ENCODE peak calls at places on chromosome 1, in four cellular contexts. One of them, this sample, is unnamed.

GRCh38 chr1:1337793-1338147 is 6.7 kb downstream of the TAS1R3 start:
- DNase-seq in body of pancreas: no peak
- DNase-seq in upper lobe of left lung: peak; percentile 88
- DNase-seq in HCT116: peak; percentile 32
- DNase-seq in this sample: peak; percentile 64

GRCh38 chr1:83857705-83858104 is 141.2 kb downstream of the TTLL7 start:
- DNase-seq in body of pancreas: no peak
- DNase-seq in upper lobe of left lung: no peak
- DNase-seq in HCT116: no peak
- DNase-seq in this sample: no peak

GRCh38 chr1:57424231-57425027 is 569 bp upstream of the DAB1 start:
- DNase-seq in body of pancreas: peak; percentile 9
- DNase-seq in upper lobe of left lung: peak; percentile 80
- DNase-seq in HCT116: no peak
- DNase-seq in this sample: peak; percentile 19

GRCh38 chr1:64941466-64942117 is 24.8 kb downstream of the JAK1 start:
- DNase-seq in body of pancreas: no peak
- DNase-seq in upper lobe of left lung: no peak
- DNase-seq in HCT116: no peak
- DNase-seq in this sample: no peak

GRCh38 chr1:217747156-217747769 is 116.1 kb downstream of the SPATA17 start:
- DNase-seq in body of pancreas: no peak
- DNase-seq in upper lobe of left lung: no peak
- DNase-seq in HCT116: peak; percentile 26
- DNase-seq in this sample: peak; percentile 26

GRCh38 chr1:31377361-31377863 is 4.5 kb upstream of the FABP3 start:
- DNase-seq in body of pancreas: no peak
- DNase-seq in upper lobe of left lung: no peak
- DNase-seq in HCT116: no peak
- DNase-seq in this sample: no peak

GRCh38 chr1:233673146-233673946 is 59.4 kb downstream of the KCNK1 start:
- DNase-seq in body of pancreas: no peak
- DNase-seq in upper lobe of left lung: no peak
- DNase-seq in HCT116: no peak
- DNase-seq in this sample: peak; percentile 87

GRCh38 chr1:207822602-207823451 is 71.0 kb downstream of the CD46 start:
- DNase-seq in body of pancreas: peak; percentile 96
- DNase-seq in upper lobe of left lung: no peak
- DNase-seq in HCT116: no peak
- DNase-seq in this sample: peak; percentile 97

GRCh38 chr1:56566994-56567393 is 12.4 kb downstream of the PLPP3 start:
- DNase-seq in body of pancreas: no peak
- DNase-seq in upper lobe of left lung: no peak
- DNase-seq in HCT116: no peak
- DNase-seq in this sample: no peak

GRCh38 chr1:62224182-62224581 is 29.5 kb downstream of the L1TD1 start:
- DNase-seq in body of pancreas: no peak
- DNase-seq in upper lobe of left lung: no peak
- DNase-seq in HCT116: no peak
- DNase-seq in this sample: no peak

GRCh38 chr1:30756545-30757195 is 904 bp downstream of the LAPTM5 start:
- DNase-seq in body of pancreas: no peak
- DNase-seq in upper lobe of left lung: peak; percentile 84
- DNase-seq in HCT116: no peak
- DNase-seq in this sample: peak; percentile 49

GRCh38 chr1:78033797-78034172 is 12.0 kb upstream of the GIPC2 start:
- DNase-seq in body of pancreas: no peak
- DNase-seq in upper lobe of left lung: no peak
- DNase-seq in HCT116: no peak
- DNase-seq in this sample: no peak

GRCh38 chr1:158794247-158794646 is 13.2 kb upstream of the OR6N2 start:
- DNase-seq in body of pancreas: no peak
- DNase-seq in upper lobe of left lung: no peak
- DNase-seq in HCT116: no peak
- DNase-seq in this sample: no peak

GRCh38 chr1:85683292-85684025 is 24.8 kb downstream of the ZNHIT6 start:
- DNase-seq in body of pancreas: no peak
- DNase-seq in upper lobe of left lung: no peak
- DNase-seq in HCT116: no peak
- DNase-seq in this sample: no peak

GRCh38 chr1:93758842-93759515 is 77.3 kb upstream of the BCAR3 start:
- DNase-seq in body of pancreas: no peak
- DNase-seq in upper lobe of left lung: no peak
- DNase-seq in HCT116: no peak
- DNase-seq in this sample: no peak

GRCh38 chr1:55542901-55543504 is 327.8 kb upstream of the USP24 start:
- DNase-seq in body of pancreas: no peak
- DNase-seq in upper lobe of left lung: no peak
- DNase-seq in HCT116: no peak
- DNase-seq in this sample: no peak

GRCh38 chr1:15703562-15703961 is 19.4 kb downstream of the PLEKHM2 start:
- DNase-seq in body of pancreas: peak; percentile 63
- DNase-seq in upper lobe of left lung: no peak
- DNase-seq in HCT116: no peak
- DNase-seq in this sample: peak; percentile 62

GRCh38 chr1:62429581-62429980 is 7.3 kb upstream of the USP1 start:
- DNase-seq in body of pancreas: no peak
- DNase-seq in upper lobe of left lung: no peak
- DNase-seq in HCT116: no peak
- DNase-seq in this sample: no peak

GRCh38 chr1:93960641-93961147 is 51.5 kb upstream of the GCLM start:
- DNase-seq in body of pancreas: no peak
- DNase-seq in upper lobe of left lung: no peak
- DNase-seq in HCT116: no peak
- DNase-seq in this sample: no peak

GRCh38 chr1:22250724-22251123 is 107.8 kb upstream of the WNT4 start:
- DNase-seq in body of pancreas: no peak
- DNase-seq in upper lobe of left lung: no peak
- DNase-seq in HCT116: no peak
- DNase-seq in this sample: no peak

GRCh38 chr1:58981392-58981791 is 197.5 kb upstream of the JUN start:
- DNase-seq in body of pancreas: no peak
- DNase-seq in upper lobe of left lung: no peak
- DNase-seq in HCT116: no peak
- DNase-seq in this sample: no peak

GRCh38 chr1:100130552-100131077 is 2.1 kb downstream of the SASS6 start:
- DNase-seq in body of pancreas: no peak
- DNase-seq in upper lobe of left lung: no peak
- DNase-seq in HCT116: no peak
- DNase-seq in this sample: no peak

DNA sequence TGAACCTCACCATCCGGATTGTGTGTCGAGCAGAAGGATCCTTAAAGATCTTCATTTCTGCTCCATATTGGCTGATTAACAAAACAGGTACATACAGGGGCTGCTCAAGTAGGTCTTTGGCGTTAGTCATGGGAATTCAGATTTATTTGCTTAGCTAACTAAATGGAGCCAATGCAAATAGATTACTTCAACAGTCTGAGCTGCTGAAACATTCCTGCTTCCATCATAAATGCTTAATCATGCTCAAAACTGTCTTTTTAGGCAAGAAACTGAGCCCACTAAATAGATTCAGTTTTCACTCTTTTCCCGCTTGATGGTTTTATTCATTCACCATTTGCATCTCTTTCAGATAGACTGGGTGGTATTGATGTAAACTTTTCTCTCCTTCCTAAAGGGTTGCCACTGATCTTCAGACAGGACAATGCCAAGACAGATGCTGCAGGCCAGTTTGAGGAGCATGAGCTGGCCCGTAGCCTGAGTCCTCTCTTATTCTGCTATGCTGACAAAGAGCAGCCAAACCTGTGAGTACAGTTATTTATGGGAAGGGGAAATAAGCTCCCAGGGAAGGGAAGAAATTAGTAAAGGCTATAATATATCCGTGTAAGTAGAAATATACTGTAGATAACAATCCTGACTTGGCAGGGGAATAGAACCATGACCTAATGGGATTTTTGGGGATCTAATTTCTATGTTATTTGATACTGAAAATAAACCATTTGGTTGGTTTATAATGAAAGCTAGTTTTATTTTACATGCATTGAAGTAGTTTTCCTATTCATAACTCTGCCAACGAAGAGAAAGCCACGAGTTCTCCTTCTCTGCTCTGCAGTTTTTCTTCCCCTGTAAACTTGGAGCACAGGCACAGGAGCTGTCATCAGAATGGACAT is 126.4 kb downstream of the VPS13D start:
- DNase-seq in body of pancreas: peak; percentile 27
- DNase-seq in upper lobe of left lung: no peak
- DNase-seq in HCT116: no peak
- DNase-seq in this sample: no peak
- H3K36me3 ChIP-seq in body of pancreas: peaks cover 3% of the 10 kb centered on the region
- H3K36me3 ChIP-seq in upper lobe of left lung: peaks cover 21% of the 10 kb centered on the region
- H3K36me3 ChIP-seq in HCT116: peaks cover 7% of the 10 kb centered on the region
- H3K36me3 ChIP-seq in this sample: peaks cover 23% of the 10 kb centered on the region

DNA sequence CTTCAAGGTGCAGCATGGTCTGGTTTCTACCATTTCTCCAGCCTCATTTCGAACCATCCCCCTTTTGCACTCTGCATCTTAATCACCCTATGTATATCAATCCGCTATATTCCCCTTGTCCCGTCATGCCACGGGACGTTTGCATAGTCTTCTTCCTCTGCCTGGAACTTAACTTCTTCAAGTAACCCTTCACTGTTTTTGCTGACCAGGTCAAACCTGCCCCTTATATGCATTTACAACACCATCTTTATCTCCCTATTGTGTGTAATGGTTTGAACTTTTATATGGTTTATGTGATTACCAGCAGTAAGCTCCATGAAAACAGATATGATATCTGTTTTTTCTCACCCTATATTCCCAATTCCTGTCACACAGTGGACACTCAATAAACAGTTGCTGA is 2.3 kb downstream of the VPS45 start:
- DNase-seq in body of pancreas: no peak
- DNase-seq in upper lobe of left lung: no peak
- DNase-seq in HCT116: no peak
- DNase-seq in this sample: no peak
- H3K4me1 ChIP-seq in body of pancreas: peaks cover 9% of the 10 kb centered on the region
- H3K4me1 ChIP-seq in upper lobe of left lung: peaks cover 19% of the 10 kb centered on the region
- H3K4me1 ChIP-seq in HCT116: peaks cover 29% of the 10 kb centered on the region
- H3K4me1 ChIP-seq in this sample: peaks cover 2% of the 10 kb centered on the region

GRCh38 chr1:25837253-25837875 is 17.6 kb downstream of the MTFR1L start:
- DNase-seq in body of pancreas: no peak
- DNase-seq in upper lobe of left lung: no peak
- DNase-seq in HCT116: no peak
- DNase-seq in this sample: peak; percentile 60
- H3K36me3 ChIP-seq in body of pancreas: no peaks in the 10 kb centered on the region
- H3K36me3 ChIP-seq in upper lobe of left lung: peaks cover 13% of the 10 kb centered on the region
- H3K36me3 ChIP-seq in HCT116: peaks cover 22% of the 10 kb centered on the region
- H3K36me3 ChIP-seq in this sample: peaks cover 8% of the 10 kb centered on the region

DNA sequence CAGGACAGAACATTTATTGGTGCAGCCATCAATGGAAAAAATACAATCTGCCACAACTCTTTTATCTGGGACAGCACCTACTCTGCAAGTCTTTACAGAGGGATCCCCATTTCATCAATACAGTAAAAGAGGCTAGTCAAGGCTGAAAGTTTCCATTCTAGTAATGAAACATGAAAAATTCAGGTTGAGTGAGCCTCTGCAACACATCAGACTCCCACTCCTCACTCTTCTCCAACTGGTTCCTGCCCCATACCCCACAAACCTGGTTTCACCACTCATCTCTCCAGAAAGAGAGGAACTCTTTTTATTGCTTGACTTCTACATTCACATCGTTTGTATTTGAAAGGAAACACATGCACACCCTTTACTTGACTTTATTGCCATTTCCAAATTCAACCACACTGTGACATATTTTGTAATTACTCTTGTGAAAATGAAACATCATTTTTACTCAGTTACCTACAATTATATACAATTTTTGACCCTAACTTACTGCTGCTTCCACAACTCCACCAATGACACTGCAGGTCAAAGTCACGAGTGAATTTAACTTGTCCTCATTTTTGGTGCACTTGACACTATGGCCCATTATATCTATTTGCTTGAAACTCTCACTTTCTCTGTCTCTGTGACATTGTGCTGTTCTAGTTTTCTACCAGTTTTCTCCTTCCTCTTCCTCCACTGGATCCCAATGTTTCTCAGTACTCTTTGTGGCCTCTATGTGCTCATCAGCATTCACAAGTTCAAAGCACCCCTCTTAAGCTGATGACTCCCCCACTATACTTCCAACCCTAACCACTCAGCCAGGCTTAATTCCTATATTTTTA is 8.0 kb downstream of the STX6 start:
- DNase-seq in body of pancreas: no peak
- DNase-seq in upper lobe of left lung: no peak
- DNase-seq in HCT116: no peak
- DNase-seq in this sample: no peak
- H3K4me1 ChIP-seq in body of pancreas: peaks cover 13% of the 10 kb centered on the region
- H3K4me1 ChIP-seq in upper lobe of left lung: peaks cover 79% of the 10 kb centered on the region
- H3K4me1 ChIP-seq in HCT116: no peaks in the 10 kb centered on the region
- H3K4me1 ChIP-seq in this sample: peaks cover 2% of the 10 kb centered on the region

DNA sequence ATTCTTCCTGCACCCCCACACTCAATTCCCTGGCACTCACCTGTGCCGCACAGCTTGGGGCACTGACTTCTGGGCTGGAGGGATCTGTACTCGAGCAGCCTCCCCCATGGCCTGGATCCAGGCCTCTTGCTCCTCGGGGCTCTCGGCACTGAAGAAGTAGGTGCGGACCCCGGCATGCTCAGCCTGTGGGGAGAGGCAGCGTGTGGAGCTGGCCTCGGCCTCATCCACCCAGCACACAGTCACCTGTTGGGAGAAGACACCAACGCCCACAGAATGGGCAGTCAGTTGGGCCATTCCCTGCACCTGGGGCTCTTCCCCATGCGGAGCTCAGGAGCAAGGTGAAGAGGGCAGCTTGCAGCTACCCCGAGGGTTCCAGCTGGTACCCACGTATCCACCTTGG is 47.5 kb upstream of the GOLT1A start:
- DNase-seq in body of pancreas: no peak
- DNase-seq in upper lobe of left lung: peak; percentile 65
- DNase-seq in HCT116: no peak
- DNase-seq in this sample: no peak
- H3K36me3 ChIP-seq in body of pancreas: peaks cover 4% of the 10 kb centered on the region
- H3K36me3 ChIP-seq in upper lobe of left lung: no peaks in the 10 kb centered on the region
- H3K36me3 ChIP-seq in HCT116: no peaks in the 10 kb centered on the region
- H3K36me3 ChIP-seq in this sample: peaks cover 13% of the 10 kb centered on the region

GRCh38 chr1:34781071-34781843 is at the start of gene GJB3:
- DNase-seq in body of pancreas: no peak
- DNase-seq in upper lobe of left lung: peak; percentile 87
- DNase-seq in HCT116: no peak
- DNase-seq in this sample: peak; percentile 12
- H3K4me1 ChIP-seq in body of pancreas: peaks cover 19% of the 10 kb centered on the region
- H3K4me1 ChIP-seq in upper lobe of left lung: peaks cover 17% of the 10 kb centered on the region
- H3K4me1 ChIP-seq in HCT116: peaks cover 62% of the 10 kb centered on the region
- H3K4me1 ChIP-seq in this sample: no peaks in the 10 kb centered on the region

GRCh38 chr1:150441121-150441520 is 46.1 kb upstream of the TARS2 start:
- DNase-seq in body of pancreas: no peak
- DNase-seq in upper lobe of left lung: no peak
- DNase-seq in HCT116: no peak
- DNase-seq in this sample: no peak
- H3K36me3 ChIP-seq in body of pancreas: peaks cover 4% of the 10 kb centered on the region
- H3K36me3 ChIP-seq in upper lobe of left lung: peaks cover 19% of the 10 kb centered on the region
- H3K36me3 ChIP-seq in HCT116: peaks cover 8% of the 10 kb centered on the region
- H3K36me3 ChIP-seq in this sample: no peaks in the 10 kb centered on the region

GRCh38 chr1:204108312-204109141 is 35.6 kb downstream of the SOX13 start:
- DNase-seq in body of pancreas: no peak
- DNase-seq in upper lobe of left lung: peak; percentile 76
- DNase-seq in HCT116: no peak
- DNase-seq in this sample: no peak
- H3K4me1 ChIP-seq in body of pancreas: peaks cover 29% of the 10 kb centered on the region
- H3K4me1 ChIP-seq in upper lobe of left lung: peaks cover 77% of the 10 kb centered on the region
- H3K4me1 ChIP-seq in HCT116: peaks cover 35% of the 10 kb centered on the region
- H3K4me1 ChIP-seq in this sample: peaks cover 1% of the 10 kb centered on the region